ENCODE peak calls at places on chromosomes 12 and 14, in ten cellular contexts. R is CD8-positive, alpha-beta T cell; I is AG09309; F is IMR-90; O is gastrocnemius medialis; U is fibroblast of lung; Q is WERI-Rb-1; X is hepatocyte; A is bronchial epithelial cell; K is mucosa of descending colon. M is an unnamed sample.

GRCh38 chr12:6330192-6330591 is 11.7 kb downstream of the TNFRSF1A start:
- DNase-seq in R (no peak), I (no peak), F (no peak), O (no peak), U (no peak), Q (no peak), X (no peak), A (no peak), K (no peak), M (no peak)

GRCh38 chr12:47881041-47881440 is 23.8 kb downstream of the VDR start:
- DNase-seq in R (no peak), I (no peak), F (no peak), O (no peak), U (no peak), Q (no peak), X (no peak), A (no peak), K (no peak), M (no peak)

GRCh38 chr12:111488271-111488670 is 82.5 kb downstream of the SH2B3 start:
- DNase-seq in R (no peak), I (no peak), F (peak; percentile 49), O (peak; percentile 59), U (peak; percentile 24), Q (peak; percentile 25), X (peak; percentile 33), A (no peak), K (no peak), M (no peak)

GRCh38 chr12:22101749-22102243 is 55.8 kb downstream of the CMAS start:
- DNase-seq in R (no peak), I (peak; percentile 42), F (peak; percentile 89), O (peak; percentile 51), U (peak; percentile 94), Q (no peak), X (no peak), A (peak; percentile 97), K (no peak), M (no peak)

GRCh38 chr14:74875941-74876913 is at the start of gene PROX2:
- DNase-seq in R (no peak), I (no peak), F (no peak), O (no peak), U (no peak), Q (no peak), X (no peak), A (no peak), K (no peak), M (no peak)

GRCh38 chr12:24109381-24110039 is 160.0 kb upstream of the SOX5 start:
- DNase-seq in R (no peak), I (no peak), F (peak; percentile 32), O (no peak), U (peak; percentile 21), Q (no peak), X (peak; percentile 33), A (peak; percentile 35), K (no peak), M (peak; percentile 36)

GRCh38 chr14:96204151-96205058 is at the start of gene BDKRB2:
- DNase-seq in R (no peak), I (peak; percentile 49), F (peak; percentile 92), O (peak; percentile 60), U (peak; percentile 79), Q (peak; percentile 78), X (peak; percentile 93), A (peak; percentile 74), K (peak; percentile 85), M (peak; percentile 73)

GRCh38 chr12:52168019-52168717 is 23.6 kb downstream of the KRT80 start:
- DNase-seq in R (no peak), I (no peak), F (peak; percentile 88), O (no peak), U (no peak), Q (no peak), X (peak; percentile 91), A (peak; percentile 83), K (peak; percentile 44), M (peak; percentile 26)

GRCh38 chr12:55682087-55682796 is 25.5 kb downstream of the ITGA7 start:
- DNase-seq in R (no peak), I (no peak), F (no peak), O (no peak), U (no peak), Q (no peak), X (no peak), A (no peak), K (peak; percentile 44), M (peak; percentile 26)

GRCh38 chr12:55683676-55684075 is 24.0 kb downstream of the ITGA7 start:
- DNase-seq in R (no peak), I (no peak), F (no peak), O (no peak), U (no peak), Q (no peak), X (no peak), A (no peak), K (no peak), M (no peak)

GRCh38 chr12:55684761-55685370 is 22.8 kb downstream of the ITGA7 start:
- DNase-seq in R (no peak), I (no peak), F (no peak), O (no peak), U (no peak), Q (no peak), X (no peak), A (no peak), K (no peak), M (no peak)

GRCh38 chr12:55679691-55680090 is 28.0 kb downstream of the ITGA7 start:
- DNase-seq in R (no peak), I (no peak), F (no peak), O (peak; percentile 15), U (no peak), Q (no peak), X (no peak), A (no peak), K (peak; percentile 21), M (no peak)

GRCh38 chr12:55681142-55682077 is 26.3 kb downstream of the ITGA7 start:
- DNase-seq in R (no peak), I (no peak), F (peak; percentile 51), O (peak; percentile 85), U (peak; percentile 71), Q (peak; percentile 69), X (peak; percentile 89), A (peak; percentile 57), K (peak; percentile 87), M (peak; percentile 86)
- TF ChIP-seq CTCF in R (no peak), I (peak; percentile 41), F (peak; percentile 35), O (peak; percentile 21), U (peak; percentile 29), Q (peak; percentile 60), X (peak; percentile 49), A (peak; percentile 49), K (peak; percentile 30), M (peak; percentile 58)

GRCh38 chr12:75954076-75954475 is 77.5 kb downstream of the PHLDA1 start:
- DNase-seq in R (no peak), I (peak; percentile 92), F (peak; percentile 97), O (no peak), U (peak; percentile 98), Q (no peak), X (peak; percentile 78), A (peak; percentile 99), K (no peak), M (no peak)

GRCh38 chr12:75951399-75952228 is 80.0 kb downstream of the PHLDA1 start:
- DNase-seq in R (no peak), I (peak; percentile 21), F (no peak), O (no peak), U (peak; percentile 17), Q (no peak), X (peak; percentile 39), A (no peak), K (no peak), M (no peak)

GRCh38 chr12:75954749-75955148 is 76.8 kb downstream of the PHLDA1 start:
- DNase-seq in R (no peak), I (no peak), F (no peak), O (no peak), U (no peak), Q (no peak), X (no peak), A (no peak), K (no peak), M (no peak)

GRCh38 chr12:75953312-75953906 is 78.2 kb downstream of the PHLDA1 start:
- DNase-seq in R (no peak), I (peak; percentile 66), F (peak; percentile 63), O (no peak), U (peak; percentile 52), Q (no peak), X (peak; percentile 29), A (peak; percentile 67), K (no peak), M (no peak)

DNA sequence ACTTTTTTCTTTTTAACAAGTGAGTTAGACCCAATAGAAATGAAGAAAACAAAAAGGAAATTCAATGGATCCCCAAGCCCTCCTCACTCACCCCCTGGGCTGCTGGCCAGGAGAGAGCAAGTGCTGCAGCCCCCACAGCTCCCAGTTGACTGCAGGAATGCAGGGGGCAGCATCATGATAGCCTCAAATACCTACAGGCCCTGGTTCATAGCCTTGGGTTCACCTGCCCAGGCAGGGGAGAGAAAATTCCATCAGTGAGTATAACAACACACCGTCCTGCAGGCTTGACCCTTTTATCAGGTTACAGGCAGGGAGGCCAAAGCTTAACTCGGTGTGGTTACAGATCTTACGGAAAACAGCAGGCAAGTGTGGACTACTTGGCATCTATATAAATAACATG is 76.3 kb downstream of the PHLDA1 start:
- DNase-seq in R (no peak), I (no peak), F (no peak), O (no peak), U (no peak), Q (no peak), X (no peak), A (no peak), K (no peak), M (no peak)
- H3K4me3 ChIP-seq in R (no peak overlapping the region), I (no peak overlapping the region), F (no peak overlapping the region), O (no peak overlapping the region), U (no peak overlapping the region), Q (no peak overlapping the region), X (no peak overlapping the region), A (no peak overlapping the region), K (no peak overlapping the region), M (no peak overlapping the region)

DNA sequence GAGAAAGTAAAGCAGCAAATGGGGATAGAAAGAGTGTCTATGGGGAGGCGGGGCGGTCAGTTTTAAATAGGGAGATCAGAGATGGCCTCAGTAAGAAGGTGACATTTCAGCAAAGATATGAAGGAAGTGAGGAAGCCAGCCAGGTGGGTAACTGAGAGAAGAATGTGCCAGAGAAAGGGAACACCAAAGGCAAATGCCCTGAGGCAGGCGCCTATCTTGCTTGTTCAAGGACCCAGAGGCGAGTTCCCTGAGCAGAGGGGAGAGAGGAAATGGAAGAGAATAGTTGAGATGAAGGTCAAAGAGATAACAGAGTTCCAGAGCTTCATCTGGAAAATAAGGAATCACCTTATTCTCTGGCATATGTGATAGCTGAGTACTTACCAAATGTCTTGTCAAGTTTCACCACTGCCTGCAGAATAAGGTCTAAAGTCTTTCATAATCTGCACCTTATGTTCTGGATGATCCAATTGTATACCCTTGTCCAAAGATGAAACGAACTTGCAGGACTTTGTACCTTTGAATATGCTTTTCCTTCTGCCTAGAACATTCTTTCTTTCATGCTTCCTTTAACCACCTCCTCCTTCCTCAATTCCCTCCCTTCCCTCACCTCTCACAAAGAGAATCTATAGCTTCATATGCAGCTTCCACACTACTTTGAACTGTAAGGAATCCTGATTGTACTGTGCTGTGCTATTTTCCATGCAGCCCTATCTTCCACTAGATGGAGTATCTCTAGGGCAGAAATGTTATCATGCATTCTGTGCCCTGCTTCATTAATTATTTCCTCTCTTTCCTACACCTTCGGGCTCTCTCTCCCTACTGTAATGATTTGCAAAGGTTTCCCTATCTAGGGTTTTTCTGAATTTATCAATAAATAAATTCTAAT is 38.5 kb downstream of the GNPTAB start:
- DNase-seq in R (no peak), I (no peak), F (no peak), O (no peak), U (no peak), Q (no peak), X (no peak), A (peak; percentile 8), K (no peak), M (peak; percentile 55)
- TF ChIP-seq CTCF in R (no peak), I (peak; percentile 38), F (peak; percentile 18), O (peak; percentile 7), U (peak; percentile 20), Q (peak; percentile 22), X (peak; percentile 28), A (peak; percentile 29), K (no peak), M (no peak)

DNA sequence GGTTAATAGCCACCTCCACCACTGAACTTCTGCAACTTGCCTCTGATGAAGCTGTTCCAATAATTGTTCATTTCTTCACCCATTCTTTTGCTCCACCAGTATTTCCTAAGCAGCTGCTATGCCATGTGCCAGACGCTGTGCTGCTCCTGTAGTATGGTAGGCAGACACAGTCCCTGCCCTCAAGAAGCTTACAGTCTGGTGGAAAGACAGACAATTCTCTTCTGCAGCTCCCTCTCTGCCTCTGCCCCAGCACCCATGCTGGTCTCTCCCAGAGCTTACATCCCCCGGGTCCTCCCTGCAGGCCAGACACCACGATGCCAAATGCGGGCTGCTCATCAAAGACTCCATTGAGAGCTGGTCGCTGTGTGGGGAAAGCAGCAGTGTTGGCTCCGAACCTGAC is 111.6 kb upstream of the ESRRB start:
- DNase-seq in R (no peak), I (no peak), F (no peak), O (no peak), U (no peak), Q (no peak), X (no peak), A (no peak), K (no peak), M (no peak)
- H3K4me3 ChIP-seq in R (no peak overlapping the region), I (no peak overlapping the region), F (no peak overlapping the region), O (no peak overlapping the region), U (no peak overlapping the region), Q (no peak overlapping the region), X (no peak overlapping the region), A (no peak overlapping the region), K (no peak overlapping the region), M (no peak overlapping the region)